ENCODE peak calls at places on chromosome 2, in six cellular contexts. One of them, this sample, is unnamed.
A peak's percentile ranks its signal among the peaks of the same experiment; 100 is the strongest.

GRCh38 chr2:39838589-39838988 is 59.5 kb upstream of the THUMPD2 start:
- DNase-seq in spleen: no peak
- DNase-seq in ovary: no peak
- DNase-seq in esophagus squamous epithelium: no peak
- DNase-seq in A549: no peak
- DNase-seq in IMR-90: no peak
- DNase-seq in this sample: peak; percentile 52

GRCh38 chr2:241555711-241556110 is 2.8 kb upstream of the BOK start:
- DNase-seq in spleen: no peak
- DNase-seq in ovary: no peak
- DNase-seq in esophagus squamous epithelium: no peak
- DNase-seq in A549: no peak
- DNase-seq in IMR-90: no peak
- DNase-seq in this sample: no peak

GRCh38 chr2:230412369-230412706 is 3.7 kb upstream of the SP100 start:
- DNase-seq in spleen: no peak
- DNase-seq in ovary: no peak
- DNase-seq in esophagus squamous epithelium: no peak
- DNase-seq in A549: no peak
- DNase-seq in IMR-90: no peak
- DNase-seq in this sample: no peak

GRCh38 chr2:111662771-111663470 is 221.1 kb downstream of the ANAPC1 start:
- DNase-seq in spleen: no peak
- DNase-seq in ovary: no peak
- DNase-seq in esophagus squamous epithelium: no peak
- DNase-seq in A549: no peak
- DNase-seq in IMR-90: peak; percentile 10
- DNase-seq in this sample: no peak

GRCh38 chr2:205931388-205931787 is 154.6 kb downstream of the INO80D start:
- DNase-seq in spleen: no peak
- DNase-seq in ovary: no peak
- DNase-seq in esophagus squamous epithelium: no peak
- DNase-seq in A549: no peak
- DNase-seq in IMR-90: no peak
- DNase-seq in this sample: no peak

GRCh38 chr2:18585526-18585925 is 3.8 kb downstream of the NT5C1B start:
- DNase-seq in spleen: no peak
- DNase-seq in ovary: no peak
- DNase-seq in esophagus squamous epithelium: no peak
- DNase-seq in A549: no peak
- DNase-seq in IMR-90: no peak
- DNase-seq in this sample: no peak

GRCh38 chr2:109284816-109285215 is 155.8 kb downstream of the SH3RF3 start:
- DNase-seq in spleen: peak; percentile 69
- DNase-seq in ovary: no peak
- DNase-seq in esophagus squamous epithelium: no peak
- DNase-seq in A549: no peak
- DNase-seq in IMR-90: peak; percentile 79
- DNase-seq in this sample: no peak

GRCh38 chr2:45083175-45083574 is 73.9 kb upstream of the SIX2 start:
- DNase-seq in spleen: no peak
- DNase-seq in ovary: no peak
- DNase-seq in esophagus squamous epithelium: no peak
- DNase-seq in A549: no peak
- DNase-seq in IMR-90: no peak
- DNase-seq in this sample: no peak

GRCh38 chr2:38722271-38723115 is 28.7 kb downstream of the SRSF7 start:
- DNase-seq in spleen: no peak
- DNase-seq in ovary: no peak
- DNase-seq in esophagus squamous epithelium: no peak
- DNase-seq in A549: no peak
- DNase-seq in IMR-90: no peak
- DNase-seq in this sample: no peak

DNA sequence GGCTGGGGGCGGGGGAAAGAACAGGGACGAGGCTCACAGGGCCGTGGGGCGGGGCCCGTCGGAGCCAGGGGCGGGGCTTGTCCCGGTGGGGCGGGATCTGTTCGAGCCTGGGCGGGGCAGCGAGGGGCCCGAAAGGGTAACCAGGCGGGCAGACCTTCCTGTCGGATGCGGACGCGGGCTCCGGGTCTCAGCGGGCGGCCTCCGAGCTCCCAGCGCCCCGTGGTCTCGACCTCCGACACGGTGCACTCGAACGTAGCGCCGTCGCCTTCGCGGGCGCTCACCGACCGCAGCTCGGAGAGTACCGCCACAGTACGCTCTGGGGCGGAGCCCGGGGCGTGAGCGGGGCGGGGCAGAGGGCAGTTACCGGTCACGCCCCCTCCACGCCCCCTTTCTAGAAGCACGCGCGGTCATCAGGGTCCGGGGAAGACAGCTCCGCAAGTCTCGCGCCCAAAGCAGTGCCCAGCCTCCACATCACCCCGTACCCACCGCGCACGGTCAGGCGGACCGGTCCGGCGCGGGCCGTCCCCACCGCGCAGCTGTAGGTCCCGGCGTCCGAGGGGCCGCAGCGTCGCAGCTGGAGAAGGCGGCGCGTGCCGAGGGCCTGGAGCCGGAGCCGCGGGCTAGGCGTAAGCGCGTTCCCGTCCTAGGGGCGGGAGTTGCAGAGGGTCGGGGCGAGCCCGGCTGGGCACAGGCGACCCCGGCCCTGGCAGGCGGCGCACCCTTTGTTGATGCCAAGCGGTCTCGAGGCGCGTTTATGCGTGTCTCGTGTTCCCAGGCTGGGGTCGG is 8.7 kb downstream of the TMEM198 start:
- DNase-seq in spleen: peak; percentile 92
- DNase-seq in ovary: peak; percentile 96
- DNase-seq in esophagus squamous epithelium: peak; percentile 26
- DNase-seq in A549: peak; percentile 80
- DNase-seq in IMR-90: peak; percentile 65
- DNase-seq in this sample: peak; percentile 86
- TF ChIP-seq POLR2A in spleen: no peak
- TF ChIP-seq POLR2A in ovary: peak; percentile 30
- TF ChIP-seq POLR2A in esophagus squamous epithelium: no peak
- TF ChIP-seq POLR2A in A549: peak; percentile 31
- TF ChIP-seq POLR2A in IMR-90: no peak
- TF ChIP-seq POLR2A in this sample: no peak

DNA sequence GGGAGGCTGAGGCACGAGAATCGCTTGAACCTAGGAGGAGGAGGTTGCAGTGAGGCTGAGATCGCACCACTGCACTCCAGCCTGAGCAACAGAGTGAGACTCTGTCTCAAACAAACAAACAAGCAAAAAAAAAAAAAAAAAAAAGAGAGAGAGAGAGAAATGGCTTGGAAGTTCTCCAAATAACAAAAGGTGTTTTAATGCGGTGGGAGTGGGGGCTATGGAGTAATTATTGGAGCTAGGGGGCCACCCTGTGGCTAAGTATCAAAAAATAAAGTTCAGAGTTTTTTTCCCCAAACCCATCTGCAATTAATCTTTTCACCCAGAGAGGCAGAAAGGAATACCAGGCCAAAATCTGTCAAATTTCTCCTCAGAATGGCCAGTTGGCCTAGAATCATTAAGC is 23.0 kb upstream of the CEP68 start:
- DNase-seq in spleen: no peak
- DNase-seq in ovary: no peak
- DNase-seq in esophagus squamous epithelium: no peak
- DNase-seq in A549: peak; percentile 29
- DNase-seq in IMR-90: no peak
- DNase-seq in this sample: no peak
- TF ChIP-seq CTCF in spleen: no peak
- TF ChIP-seq CTCF in ovary: no peak
- TF ChIP-seq CTCF in esophagus squamous epithelium: no peak
- TF ChIP-seq CTCF in A549: peak; percentile 61
- TF ChIP-seq CTCF in IMR-90: peak; percentile 10
- TF ChIP-seq CTCF in this sample: peak; percentile 43

DNA sequence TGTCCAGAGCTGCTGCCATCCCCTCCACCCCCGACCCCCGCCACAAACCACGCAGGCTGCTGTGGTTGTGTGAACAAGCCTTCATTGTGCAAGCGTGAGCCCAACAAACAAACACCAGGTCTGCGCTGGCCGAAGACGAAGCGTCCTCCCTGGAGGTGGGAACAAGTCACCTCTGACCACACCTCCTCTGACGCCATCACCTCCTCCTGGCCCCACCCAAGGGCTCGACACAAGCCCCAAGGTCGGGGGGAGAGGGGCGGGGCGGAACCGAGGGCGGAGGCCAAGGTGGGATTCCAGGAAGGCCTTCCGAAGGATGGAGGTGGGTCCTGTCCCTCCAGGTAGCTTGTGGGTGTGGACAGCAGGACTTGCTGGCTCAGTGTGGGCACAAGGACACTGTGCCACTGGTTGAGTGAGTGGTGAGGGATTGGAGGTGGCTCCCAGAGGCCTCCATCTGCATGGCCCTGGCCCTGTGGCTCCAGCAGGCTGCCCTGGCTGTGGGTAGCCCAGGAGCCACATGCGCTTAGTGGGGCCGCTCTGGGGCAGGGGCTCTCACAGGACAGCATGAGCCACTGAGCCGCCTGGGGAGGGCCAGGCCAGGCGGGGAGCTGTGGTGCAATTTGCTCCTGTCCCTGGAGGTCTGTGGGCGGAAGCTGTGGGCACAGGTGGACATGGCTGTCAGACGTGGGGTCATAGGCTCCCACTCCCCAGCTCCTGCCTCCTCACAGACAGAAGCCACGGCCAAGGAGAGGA is 7.4 kb upstream of the GPR17 start:
- DNase-seq in spleen: peak; percentile 93
- DNase-seq in ovary: no peak
- DNase-seq in esophagus squamous epithelium: no peak
- DNase-seq in A549: no peak
- DNase-seq in IMR-90: no peak
- DNase-seq in this sample: no peak
- TF ChIP-seq POLR2A in spleen: no peak
- TF ChIP-seq POLR2A in ovary: no peak
- TF ChIP-seq POLR2A in esophagus squamous epithelium: no peak
- TF ChIP-seq POLR2A in A549: no peak
- TF ChIP-seq POLR2A in IMR-90: no peak
- TF ChIP-seq POLR2A in this sample: no peak

DNA sequence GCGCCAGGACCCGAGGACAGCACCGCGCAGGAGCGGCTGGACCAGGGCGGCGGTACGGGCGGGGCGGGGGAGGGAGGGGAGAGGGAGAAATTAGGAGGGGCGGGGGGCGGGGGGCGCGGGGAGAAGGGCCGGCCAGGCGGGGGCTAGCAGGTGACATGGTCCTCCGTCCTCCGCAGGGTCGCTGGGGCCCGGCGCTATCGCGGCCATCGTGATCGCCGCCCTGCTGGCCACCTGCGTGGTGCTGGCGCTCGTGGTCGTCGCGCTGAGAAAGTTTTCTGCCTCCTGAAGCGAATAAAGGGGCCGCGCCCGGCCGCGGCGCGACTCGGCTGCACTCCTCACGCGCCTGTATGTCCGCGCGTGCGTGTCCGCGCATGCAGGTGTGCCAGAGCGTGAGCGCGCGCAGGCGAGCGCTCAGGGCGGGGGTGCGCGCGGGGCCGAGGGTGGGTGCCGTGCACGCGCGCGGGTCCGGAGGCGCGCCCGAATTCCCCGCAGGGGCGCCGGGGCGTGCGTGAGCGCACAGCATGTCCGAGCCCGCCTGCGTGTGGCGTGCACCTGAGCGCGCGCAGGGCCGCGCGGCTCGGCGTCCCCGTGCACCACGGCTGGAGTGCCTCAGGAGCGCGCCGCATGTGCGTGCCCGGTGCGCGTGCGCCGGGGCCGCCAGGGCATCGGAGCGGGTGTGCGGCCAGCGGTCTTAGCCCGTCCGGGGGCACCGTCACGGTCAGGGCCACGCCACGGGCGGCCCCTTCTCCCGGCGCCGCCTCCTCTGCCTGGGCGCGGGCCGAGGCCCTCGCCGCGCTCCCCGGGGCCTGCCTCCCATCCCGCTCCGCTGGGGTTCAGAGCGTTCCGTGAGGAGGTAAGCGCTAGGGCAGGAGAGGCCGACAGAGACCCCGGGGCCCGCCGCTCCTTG is 6.3 kb downstream of the SNORC start:
- DNase-seq in spleen: no peak
- DNase-seq in ovary: no peak
- DNase-seq in esophagus squamous epithelium: no peak
- DNase-seq in A549: peak; percentile 47
- DNase-seq in IMR-90: no peak
- DNase-seq in this sample: peak; percentile 78
- TF ChIP-seq CTCF in spleen: no peak
- TF ChIP-seq CTCF in ovary: no peak
- TF ChIP-seq CTCF in esophagus squamous epithelium: no peak
- TF ChIP-seq CTCF in A549: peak; percentile 18
- TF ChIP-seq CTCF in IMR-90: peak; percentile 18
- TF ChIP-seq CTCF in this sample: peak; percentile 21

DNA sequence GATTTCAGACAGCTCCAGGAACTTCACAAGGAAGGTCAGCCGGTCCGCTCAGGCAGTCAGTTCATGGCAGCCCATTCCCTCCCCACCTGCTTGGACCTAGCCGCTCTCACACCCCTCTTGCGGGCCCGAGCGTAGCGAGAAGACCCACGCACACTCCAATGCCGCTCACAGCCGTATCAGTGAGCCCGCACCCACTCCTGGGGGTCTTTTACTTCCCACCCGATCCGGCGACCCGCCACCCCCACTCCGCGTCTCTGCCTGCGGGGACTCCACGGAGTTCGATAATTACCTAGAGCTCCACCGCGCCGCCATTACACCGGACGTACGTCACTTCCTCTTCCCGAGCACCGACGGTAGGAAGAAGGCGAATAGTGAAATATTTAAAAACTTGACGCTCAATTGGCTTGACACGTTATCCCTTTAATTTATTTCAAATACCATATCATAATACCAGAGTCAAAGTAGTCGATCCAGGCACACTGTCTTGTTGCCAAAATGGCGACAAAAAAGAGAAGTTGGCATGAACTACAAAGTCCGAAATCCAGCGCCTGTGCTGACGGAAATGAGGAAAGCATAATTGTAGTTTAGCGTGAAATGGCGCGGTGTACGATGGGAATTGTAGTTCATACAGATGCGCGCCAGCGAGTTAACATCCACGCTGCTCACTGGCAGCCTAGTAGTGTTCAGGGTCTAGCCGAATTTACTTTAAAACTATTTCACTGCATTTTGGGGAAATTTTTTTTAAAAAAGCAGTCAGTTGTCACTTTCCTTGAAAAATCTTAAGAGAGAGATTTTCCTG is at the start of gene CWC22:
- DNase-seq in spleen: peak; percentile 96
- DNase-seq in ovary: peak; percentile 86
- DNase-seq in esophagus squamous epithelium: peak; percentile 59
- DNase-seq in A549: peak; percentile 51
- DNase-seq in IMR-90: peak; percentile 92
- DNase-seq in this sample: peak; percentile 78
- TF ChIP-seq POLR2A in spleen: no peak
- TF ChIP-seq POLR2A in ovary: peak; percentile 21
- TF ChIP-seq POLR2A in esophagus squamous epithelium: no peak
- TF ChIP-seq POLR2A in A549: peak; percentile 30
- TF ChIP-seq POLR2A in IMR-90: peak; percentile 86
- TF ChIP-seq POLR2A in this sample: peak; percentile 64

DNA sequence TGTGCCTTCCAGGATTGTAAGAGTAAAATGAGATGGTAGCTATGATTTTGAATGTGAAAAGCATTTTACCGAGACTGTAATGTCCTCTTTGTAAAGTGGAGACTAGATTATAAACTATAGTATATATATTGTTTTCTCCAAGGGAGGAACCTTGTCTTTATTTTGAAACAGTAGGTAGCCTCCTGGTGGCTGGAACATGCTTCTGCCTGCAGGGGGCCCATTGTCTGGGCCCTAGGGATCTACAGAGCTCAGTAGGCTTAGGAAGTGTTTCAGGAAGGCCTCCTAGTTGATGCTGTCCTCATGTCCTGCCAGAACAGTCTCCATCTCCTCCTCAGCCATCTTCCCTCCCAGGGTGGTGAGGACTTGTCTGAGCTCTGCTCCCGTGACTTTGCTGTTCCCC is 3.0 kb downstream of the PIKFYVE start:
- DNase-seq in spleen: no peak
- DNase-seq in ovary: no peak
- DNase-seq in esophagus squamous epithelium: no peak
- DNase-seq in A549: peak; percentile 14
- DNase-seq in IMR-90: no peak
- DNase-seq in this sample: no peak
- TF ChIP-seq CTCF in spleen: no peak
- TF ChIP-seq CTCF in ovary: no peak
- TF ChIP-seq CTCF in esophagus squamous epithelium: no peak
- TF ChIP-seq CTCF in A549: no peak
- TF ChIP-seq CTCF in IMR-90: peak; percentile 20
- TF ChIP-seq CTCF in this sample: no peak

This sample was measured in right lobe of liver.